ENCODE peak calls at places on chromosomes 12 and 14, in nine cellular contexts. U, C, I, O, W, N, K, M and A are unnamed samples.

GRCh38 chr14:52951730-52952481 is 1.1 kb upstream of the FERMT2 start:
- DNase-seq in I (no peak), C (no peak), M (peak), K (no peak), N (peak), U (peak), W (no peak), O (no peak), A (peak)

GRCh38 chr12:106416273-106416672 is 58.7 kb downstream of the POLR3B start:
- DNase-seq in N (no peak), W (no peak), K (no peak), M (peak), I (no peak), O (peak), U (no peak), C (no peak), A (no peak)

GRCh38 chr14:105857816-105858675 is 331.7 kb downstream of the TMEM121 start:
- DNase-seq in M (no peak), C (no peak), N (no peak), I (peak), K (no peak), W (no peak), U (no peak), O (no peak), A (no peak)

GRCh38 chr12:88490425-88490824 is 89.8 kb downstream of the KITLG start:
- DNase-seq in N (no peak), I (no peak), W (no peak), M (no peak), U (no peak), O (no peak), C (no peak), K (no peak), A (no peak)

GRCh38 chr14:100905166-100905565 is 1.6 kb upstream of the RTL1 start:
- DNase-seq in O (no peak), W (no peak), N (no peak), C (no peak), I (peak), K (no peak), M (no peak), U (no peak), A (no peak)

GRCh38 chr12:80565276-80565675 is 121.2 kb downstream of the PTPRQ start:
- DNase-seq in N (no peak), M (peak), C (no peak), I (no peak), K (no peak), U (peak), O (no peak), W (no peak), A (no peak)

GRCh38 chr14:69666112-69666511 is 54.7 kb downstream of the SUSD6 start:
- DNase-seq in O (no peak), M (no peak), W (no peak), I (no peak), N (no peak), K (no peak), C (no peak), U (no peak), A (no peak)

GRCh38 chr14:39219075-39219499 is 14.6 kb upstream of the MIA2 start:
- DNase-seq in U (peak), O (no peak), M (peak), C (no peak), N (peak), K (no peak), I (no peak), W (no peak), A (peak)

GRCh38 chr12:94929780-94930179 is 73.7 kb downstream of the NDUFA12 start:
- DNase-seq in C (no peak), K (no peak), U (no peak), I (no peak), W (no peak), N (no peak), O (no peak), M (no peak), A (no peak)

GRCh38 chr12:132142679-132143327 is 1.3 kb downstream of the DDX51 start:
- DNase-seq in I (no peak), C (no peak), O (no peak), M (no peak), U (no peak), K (no peak), W (no peak), N (no peak), A (no peak)

GRCh38 chr14:62557416-62557815 is 487.8 kb downstream of the KCNH5 start:
- DNase-seq in O (no peak), K (no peak), C (no peak), W (no peak), M (no peak), N (no peak), U (no peak), I (no peak), A (no peak)